ENCODE peak calls at places on chromosomes 6 and 20, in four cellular contexts. X, R, O and F are unnamed samples.

GRCh38 chr20:52983726-52984450 is 11.7 kb downstream of the TSHZ2 start:
- DNase-seq in X (no peak), R (no peak), O (no peak), F (peak; percentile 43)

GRCh38 chr6:14888575-14889000 is 357.3 kb upstream of the JARID2 start:
- DNase-seq in X (no peak), R (no peak), O (no peak), F (no peak)

GRCh38 chr20:64101731-64102621 is 5.4 kb downstream of the NPBWR2 start:
- DNase-seq in X (peak; percentile 95), R (peak; percentile 94), O (no peak), F (peak; percentile 79)

GRCh38 chr20:1663917-1664316 is 6.3 kb upstream of the SIRPG start:
- DNase-seq in X (no peak), R (no peak), O (no peak), F (no peak)

GRCh38 chr20:59006864-59007757 is at the start of gene CTSZ:
- DNase-seq in X (peak; percentile 95), R (no peak), O (no peak), F (peak; percentile 61)

GRCh38 chr6:36130672-36131516 is 581 bp downstream of the MAPK13 start:
- DNase-seq in X (peak; percentile 44), R (no peak), O (no peak), F (peak; percentile 43)

GRCh38 chr6:111041917-111042316 is 45.4 kb upstream of the SLC16A10 start:
- DNase-seq in X (no peak), R (no peak), O (no peak), F (no peak)

GRCh38 chr6:148398686-148399085 is 56.0 kb downstream of the SASH1 start:
- DNase-seq in X (no peak), R (no peak), O (no peak), F (no peak)

GRCh38 chr6:90227693-90228092 is 69.0 kb downstream of the BACH2 start:
- DNase-seq in X (no peak), R (no peak), O (no peak), F (no peak)

GRCh38 chr6:151067684-151068596 is 171.8 kb upstream of the AKAP12 start:
- DNase-seq in X (no peak), R (no peak), O (no peak), F (no peak)

GRCh38 chr6:111846511-111847409 is 26.5 kb downstream of the FYN start:
- DNase-seq in X (no peak), R (no peak), O (no peak), F (no peak)

GRCh38 chr6:15793826-15794225 is 131.0 kb upstream of the DTNBP1 start:
- DNase-seq in X (no peak), R (no peak), O (no peak), F (no peak)

GRCh38 chr20:18287915-18288747 is at the start of gene ZNF133:
- DNase-seq in X (peak; percentile 81), R (peak; percentile 93), O (peak; percentile 85), F (peak; percentile 98)

GRCh38 chr6:160634706-160635105 is 29.4 kb downstream of the LPA start:
- DNase-seq in X (no peak), R (no peak), O (no peak), F (no peak)
- TF ChIP-seq TEAD4 in X (no peak), R (no peak), O (no peak), F (no peak)

DNA sequence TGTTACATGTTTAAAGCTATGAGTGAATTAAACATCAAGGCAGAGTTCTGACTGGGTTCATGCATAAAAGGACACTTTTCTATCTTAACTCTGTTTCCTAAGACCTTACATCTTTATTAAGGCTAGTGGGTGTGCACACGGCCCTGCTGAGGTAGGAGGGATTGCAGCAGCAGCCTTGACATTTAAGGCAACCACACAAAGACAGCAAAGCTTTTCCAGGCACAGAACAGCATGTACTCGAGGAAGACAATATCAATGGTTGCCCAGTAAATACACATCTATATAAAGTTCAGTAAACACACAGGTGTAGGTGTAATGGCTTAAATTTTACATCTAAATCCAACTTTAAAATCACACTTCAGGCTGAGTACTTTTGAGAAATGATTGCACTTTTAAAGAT is 79.8 kb upstream of the LOC128125822 start:
- DNase-seq in X (no peak), R (no peak), O (no peak), F (no peak)
- TF ChIP-seq TEAD4 in X (no peak), R (no peak), O (no peak), F (no peak)

GRCh38 chr20:13302647-13303425 is 81.8 kb downstream of the ISM1 start:
- DNase-seq in X (peak; percentile 12), R (peak; percentile 61), O (no peak), F (peak; percentile 54)
- TF ChIP-seq TEAD4 in X (no peak), R (no peak), O (no peak), F (no peak)

GRCh38 chr6:136059308-136059707 is 190.8 kb downstream of the MTFR2 start:
- DNase-seq in X (no peak), R (no peak), O (no peak), F (no peak)

GRCh38 chr6:136060052-136060451 is 190.1 kb downstream of the MTFR2 start:
- DNase-seq in X (no peak), R (no peak), O (no peak), F (no peak)

GRCh38 chr6:136060759-136061158 is 189.4 kb downstream of the MTFR2 start:
- DNase-seq in X (no peak), R (no peak), O (no peak), F (no peak)

GRCh38 chr6:136063095-136063494 is 187.0 kb downstream of the MTFR2 start:
- DNase-seq in X (no peak), R (no peak), O (no peak), F (no peak)

DNA sequence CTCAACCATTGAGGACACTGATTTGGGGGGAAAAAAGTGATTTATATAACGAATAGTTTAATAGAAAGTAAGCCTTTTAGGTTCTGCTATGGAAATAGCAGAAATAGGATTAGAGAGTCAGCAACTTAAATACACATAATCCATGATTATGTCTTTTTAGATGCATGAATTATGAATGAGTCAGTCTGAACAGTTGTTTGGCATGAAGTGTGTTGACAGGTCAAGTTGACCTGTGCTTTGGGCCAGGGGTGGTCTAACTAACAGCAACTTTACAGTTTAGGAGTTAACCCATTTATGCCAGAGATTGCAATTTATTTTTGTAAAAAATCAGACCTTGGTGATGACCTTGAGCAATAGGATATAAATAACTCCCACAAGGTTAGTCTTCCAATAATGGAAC is 191.3 kb downstream of the MTFR2 start:
- DNase-seq in X (no peak), R (no peak), O (no peak), F (no peak)
- TF ChIP-seq TEAD4 in X (no peak), R (no peak), O (no peak), F (no peak)

GRCh38 chr20:4544765-4545164 is 176.9 kb upstream of the PRND start:
- DNase-seq in X (no peak), R (no peak), O (no peak), F (no peak)
- TF ChIP-seq TEAD4 in X (no peak), R (no peak), O (no peak), F (no peak)

GRCh38 chr20:3783516-3784225 is 2.4 kb upstream of the SPEF1 start:
- DNase-seq in X (no peak), R (no peak), O (no peak), F (no peak)
- TF ChIP-seq TEAD4 in X (no peak), R (no peak), O (no peak), F (no peak)

GRCh38 chr20:47063407-47063806 is 168.8 kb downstream of the EYA2 start:
- DNase-seq in X (no peak), R (no peak), O (no peak), F (no peak)
- TF ChIP-seq TEAD4 in X (no peak), R (no peak), O (no peak), F (no peak)

GRCh38 chr6:98118357-98119045 is 715.9 kb upstream of the POU3F2 start:
- DNase-seq in X (no peak), R (no peak), O (no peak), F (no peak)

GRCh38 chr6:98124176-98124575 is 710.2 kb upstream of the POU3F2 start:
- DNase-seq in X (no peak), R (no peak), O (no peak), F (no peak)
- TF ChIP-seq TEAD4 in X (no peak), R (no peak), O (no peak), F (no peak)

GRCh38 chr20:36479938-36480337 is 61.4 kb upstream of the MYL9 start:
- DNase-seq in X (peak; percentile 43), R (no peak), O (no peak), F (no peak)
- TF ChIP-seq TEAD4 in X (no peak), R (no peak), O (no peak), F (no peak)

DNA sequence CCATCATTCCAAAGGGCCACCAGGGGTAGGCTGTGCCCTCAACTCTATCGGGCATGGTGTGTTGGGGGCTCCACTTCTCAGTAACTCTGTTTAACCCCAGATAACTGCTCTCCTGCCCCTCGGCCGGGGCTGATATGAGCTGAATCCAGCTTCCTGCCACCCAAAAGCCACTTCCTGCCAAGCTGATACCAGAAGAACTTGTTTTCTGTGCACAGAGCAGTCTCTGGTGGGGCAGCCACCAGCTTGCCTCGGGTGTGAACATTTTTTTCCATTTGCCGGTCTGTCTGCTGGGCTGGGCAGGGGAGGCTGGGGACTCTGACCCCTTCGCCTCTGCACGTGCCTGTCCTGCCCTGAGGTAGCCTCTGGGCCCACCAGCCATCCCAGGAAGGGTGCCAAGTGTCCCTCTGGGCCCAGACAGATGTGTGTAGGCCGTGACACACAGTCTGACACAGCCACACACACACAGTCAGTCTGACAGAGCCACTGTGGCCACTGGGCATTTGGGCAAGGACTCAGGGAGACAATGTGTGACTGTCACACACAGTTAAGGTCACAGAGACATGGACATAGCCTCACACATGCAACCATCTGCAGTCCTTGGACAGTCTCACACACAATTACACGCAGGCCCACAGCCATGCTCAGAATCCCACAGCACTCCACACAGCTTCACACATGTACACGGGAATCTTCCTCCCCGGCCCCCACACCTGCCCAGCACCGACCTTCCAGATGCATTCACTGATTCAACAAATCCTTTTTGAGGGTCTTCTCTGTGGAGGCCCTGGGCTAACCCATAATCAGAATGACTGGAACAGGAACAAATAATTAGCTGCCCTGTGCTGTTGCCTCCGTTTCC is 45.1 kb downstream of the NOL4L start:
- DNase-seq in X (no peak), R (peak; percentile 49), O (no peak), F (no peak)
- TF ChIP-seq TEAD4 in X (no peak), R (no peak), O (no peak), F (no peak)